ENCODE peak calls at places on chromosomes 16 and 17, in nine cellular contexts. I is osteocyte; R is central memory CD4-positive, alpha-beta T cell; S is D341Med; J is T-helper 17 cell; E is CD4-positive, alpha-beta memory T cell; K is hippocampal formation; O is activated CD8-positive, alpha-beta memory T cell treated with anti-CD3 and anti-CD28 coated beads, Interleukin-2, amount 10 ng/mL, durations not matched to agents 7 days and 5 days; B is cardiac muscle cell. G is an unnamed sample.

GRCh38 chr17:21200590-21201301 is 13.2 kb downstream of the TMEM11 start:
- DNase-seq in E (no peak), K (no peak), B (no peak), S (no peak), I (no peak), J (no peak), R (no peak), O (no peak), G (no peak)

GRCh38 chr17:280901-281300 is 71.7 kb downstream of the RPH3AL start:
- DNase-seq in R (no peak), K (no peak), S (no peak), I (no peak), B (no peak), O (no peak), E (no peak), J (no peak), G (no peak)

GRCh38 chr17:35809855-35810461 is 674 bp downstream of the TAF15 start:
- DNase-seq in O (no peak), K (no peak), E (no peak), J (no peak), B (no peak), S (peak), R (peak), I (no peak), G (no peak)

GRCh38 chr17:81561494-81561885 is 9.3 kb upstream of the FAAP100 start:
- DNase-seq in E (no peak), K (no peak), O (no peak), J (no peak), S (no peak), B (no peak), R (no peak), I (no peak), G (no peak)

GRCh38 chr16:31177136-31177535 is 2.8 kb upstream of the FUS start:
- DNase-seq in E (peak), I (no peak), O (peak), R (peak), S (no peak), J (peak), K (no peak), B (no peak), G (no peak)

GRCh38 chr17:76314392-76315227 is 6.5 kb upstream of the QRICH2 start:
- DNase-seq in K (no peak), B (no peak), I (no peak), E (no peak), R (no peak), S (no peak), O (no peak), J (no peak), G (no peak)

GRCh38 chr17:49741009-49741691 is 22.8 kb downstream of the FAM117A start:
- DNase-seq in E (no peak), K (no peak), B (no peak), J (no peak), R (no peak), S (no peak), O (no peak), I (no peak), G (no peak)

GRCh38 chr16:29237971-29238370 is 168.5 kb downstream of the NPIPB11 start:
- DNase-seq in B (no peak), K (no peak), I (peak), R (no peak), E (no peak), O (no peak), J (no peak), S (no peak), G (no peak)

GRCh38 chr17:47180337-47180736 is 8.8 kb downstream of the CDC27 start:
- DNase-seq in S (peak), E (no peak), O (no peak), J (no peak), I (no peak), K (no peak), B (no peak), R (no peak), G (no peak)

GRCh38 chr17:76237859-76238313 is 2.4 kb downstream of the RNF157 start:
- DNase-seq in S (no peak), K (no peak), E (no peak), I (no peak), O (no peak), R (no peak), J (no peak), B (no peak), G (no peak)

GRCh38 chr17:31900877-31901276 is 631 bp downstream of the UTP6 start:
- DNase-seq in K (no peak), S (no peak), R (no peak), J (no peak), E (no peak), I (no peak), B (peak), O (no peak), G (no peak)

GRCh38 chr17:41057547-41057946 is 2.4 kb downstream of the KRTAP2-3 start:
- DNase-seq in I (no peak), S (no peak), R (no peak), J (no peak), K (no peak), E (no peak), B (no peak), O (no peak), G (no peak)

GRCh38 chr17:31008374-31009035 is 37.7 kb downstream of the RNF135 start:
- DNase-seq in E (peak), J (peak), R (peak), S (peak), I (peak), K (peak), B (peak), O (peak), G (peak)

GRCh38 chr16:68040506-68041288 is 17.6 kb downstream of the DUS2 start:
- DNase-seq in J (peak), O (peak), R (peak), B (peak), E (peak), S (peak), K (peak), I (peak), G (peak)

GRCh38 chr16:740764-741505 is at the start of gene CIAO3:
- DNase-seq in I (peak), R (peak), O (peak), B (peak), K (peak), E (peak), S (peak), J (peak), G (peak)